ENCODE peak calls at places on chromosome 9, in six cellular contexts. M is globus pallidus; N is activated T-helper 1 cell treated with anti-CD3 and anti-CD28 coated beads, Interleukin-12 subunit alpha, Interleukin-12 subunit beta, Interleukin-2, Interleukin-4 antibody, amounts not matched to agents 30 ng/mL and 10 ng/mL and 1 ng/mL, durations not matched to agents 14 hours and 24 hours and 36 hours; I is AG09309; T is NCI-H1092 treated with DMSO at 0.1 percent for 48 hours; W is AG10803. H is an unnamed sample.

GRCh38 chr9:124598048-124598447 is 90.8 kb upstream of the NR5A1 start:
- DNase-seq in M (no peak), N (no peak), I (no peak), T (no peak), W (no peak), H (no peak)

GRCh38 chr9:111794837-111795556 is at the start of gene SHOC1:
- DNase-seq in M (no peak), N (no peak), I (no peak), T (no peak), W (no peak), H (no peak)

GRCh38 chr9:124480621-124480981 is 26.6 kb downstream of the NR5A1 start:
- DNase-seq in M (no peak), N (no peak), I (no peak), T (peak), W (peak), H (no peak)

GRCh38 chr9:113471143-113471542 is 7.6 kb downstream of the RGS3 start:
- DNase-seq in M (no peak), N (no peak), I (no peak), T (no peak), W (no peak), H (no peak)

GRCh38 chr9:96661711-96662110 is 6.6 kb upstream of the PRXL2C start:
- DNase-seq in M (no peak), N (no peak), I (no peak), T (no peak), W (peak), H (no peak)

GRCh38 chr9:6711403-6711802 is 46.4 kb upstream of the KDM4C start:
- DNase-seq in M (no peak), N (no peak), I (no peak), T (no peak), W (peak), H (no peak)

GRCh38 chr9:35423499-35423898 is 66.4 kb upstream of the RUSC2 start:
- DNase-seq in M (peak), N (no peak), I (no peak), T (no peak), W (no peak), H (no peak)

GRCh38 chr9:75588808-75589207 is 301.7 kb upstream of the PCSK5 start:
- DNase-seq in M (no peak), N (no peak), I (no peak), T (no peak), W (no peak), H (no peak)

GRCh38 chr9:76188905-76189304 is 205.3 kb downstream of the RFK start:
- DNase-seq in M (no peak), N (no peak), I (no peak), T (no peak), W (no peak), H (no peak)

GRCh38 chr9:101705135-101705661 is 33.2 kb downstream of the GRIN3A start:
- DNase-seq in M (peak), N (no peak), I (no peak), T (peak), W (peak), H (no peak)

GRCh38 chr9:111298831-111299603 is 31.0 kb downstream of the OR2K2 start:
- DNase-seq in M (peak), N (no peak), I (peak), T (peak), W (peak), H (peak)

GRCh38 chr9:137064027-137064879 is 6.1 kb downstream of the SAPCD2 start:
- DNase-seq in M (no peak), N (peak), I (no peak), T (peak), W (peak), H (no peak)

GRCh38 chr9:4555251-4555650 is 65.0 kb downstream of the SLC1A1 start:
- DNase-seq in M (no peak), N (no peak), I (no peak), T (no peak), W (peak), H (no peak)

GRCh38 chr9:115132648-115133047 is 14.7 kb upstream of the TNC start:
- DNase-seq in M (no peak), N (no peak), I (no peak), T (no peak), W (no peak), H (peak)

GRCh38 chr9:98833090-98833956 is 25.9 kb downstream of the GALNT12 start:
- DNase-seq in M (no peak), N (no peak), I (no peak), T (no peak), W (no peak), H (no peak)

GRCh38 chr9:18864516-18864915 is 168.5 kb downstream of the SAXO1 start:
- DNase-seq in M (no peak), N (no peak), I (no peak), T (no peak), W (peak), H (no peak)

GRCh38 chr9:34610434-34611206 is 1.3 kb downstream of the RPP25L start:
- DNase-seq in M (no peak), N (no peak), I (no peak), T (no peak), W (no peak), H (no peak)